ENCODE peak calls at places on chromosomes 2 and 18, in eight cellular contexts. One of them, this sample, is unnamed.
A peak's percentile ranks its signal among the peaks of the same experiment; 100 is the strongest.

GRCh38 chr2:221289389-221289788 is 282.7 kb downstream of the EPHA4 start:
- DNase-seq in CD4-positive, alpha-beta T cell: no peak
- DNase-seq in heart left ventricle: no peak
- DNase-seq in sigmoid colon: no peak
- DNase-seq in adrenal gland: no peak
- DNase-seq in effector memory CD4-positive, alpha-beta T cell: no peak
- DNase-seq in GM23248: peak; percentile 64
- DNase-seq in astrocyte: peak; percentile 57
- DNase-seq in this sample: no peak

GRCh38 chr18:70194227-70194890 is 11.1 kb downstream of the RTTN start:
- DNase-seq in adrenal gland: no peak
- DNase-seq in CD4-positive, alpha-beta T cell: no peak
- DNase-seq in sigmoid colon: no peak
- DNase-seq in heart left ventricle: no peak
- DNase-seq in GM23248: no peak
- DNase-seq in effector memory CD4-positive, alpha-beta T cell: no peak
- DNase-seq in astrocyte: no peak
- DNase-seq in this sample: no peak

GRCh38 chr18:40293311-40293710 is 1661.7 kb upstream of the PIK3C3 start:
- DNase-seq in heart left ventricle: no peak
- DNase-seq in effector memory CD4-positive, alpha-beta T cell: no peak
- DNase-seq in GM23248: peak; percentile 22
- DNase-seq in sigmoid colon: no peak
- DNase-seq in adrenal gland: no peak
- DNase-seq in astrocyte: no peak
- DNase-seq in CD4-positive, alpha-beta T cell: no peak
- DNase-seq in this sample: no peak

GRCh38 chr18:79530821-79531220 is 135.1 kb downstream of the NFATC1 start:
- DNase-seq in effector memory CD4-positive, alpha-beta T cell: no peak
- DNase-seq in astrocyte: no peak
- DNase-seq in GM23248: no peak
- DNase-seq in heart left ventricle: peak; percentile 15
- DNase-seq in sigmoid colon: peak; percentile 60
- DNase-seq in adrenal gland: no peak
- DNase-seq in CD4-positive, alpha-beta T cell: no peak
- DNase-seq in this sample: peak; percentile 23

GRCh38 chr2:234961784-234962183 is 10.0 kb downstream of the SH3BP4 start:
- DNase-seq in heart left ventricle: no peak
- DNase-seq in GM23248: no peak
- DNase-seq in CD4-positive, alpha-beta T cell: no peak
- DNase-seq in sigmoid colon: no peak
- DNase-seq in adrenal gland: no peak
- DNase-seq in astrocyte: no peak
- DNase-seq in effector memory CD4-positive, alpha-beta T cell: no peak
- DNase-seq in this sample: no peak

GRCh38 chr2:160367887-160368286 is 125.7 kb downstream of the RBMS1 start:
- DNase-seq in astrocyte: peak; percentile 99
- DNase-seq in sigmoid colon: no peak
- DNase-seq in CD4-positive, alpha-beta T cell: no peak
- DNase-seq in effector memory CD4-positive, alpha-beta T cell: no peak
- DNase-seq in adrenal gland: peak; percentile 39
- DNase-seq in heart left ventricle: no peak
- DNase-seq in GM23248: peak; percentile 92
- DNase-seq in this sample: no peak

GRCh38 chr2:112340868-112341267 is 65.5 kb downstream of the ZC3H6 start:
- DNase-seq in effector memory CD4-positive, alpha-beta T cell: no peak
- DNase-seq in GM23248: no peak
- DNase-seq in heart left ventricle: no peak
- DNase-seq in astrocyte: no peak
- DNase-seq in sigmoid colon: no peak
- DNase-seq in CD4-positive, alpha-beta T cell: no peak
- DNase-seq in adrenal gland: no peak
- DNase-seq in this sample: no peak

GRCh38 chr2:239227111-239227581 is 173.7 kb downstream of the HDAC4 start:
- DNase-seq in CD4-positive, alpha-beta T cell: no peak
- DNase-seq in astrocyte: no peak
- DNase-seq in sigmoid colon: peak; percentile 83
- DNase-seq in adrenal gland: no peak
- DNase-seq in effector memory CD4-positive, alpha-beta T cell: no peak
- DNase-seq in heart left ventricle: peak; percentile 61
- DNase-seq in GM23248: no peak
- DNase-seq in this sample: no peak

GRCh38 chr2:85173909-85174308 is 40.7 kb downstream of the TCF7L1 start:
- DNase-seq in CD4-positive, alpha-beta T cell: no peak
- DNase-seq in astrocyte: no peak
- DNase-seq in effector memory CD4-positive, alpha-beta T cell: no peak
- DNase-seq in GM23248: peak; percentile 42
- DNase-seq in adrenal gland: no peak
- DNase-seq in sigmoid colon: no peak
- DNase-seq in heart left ventricle: no peak
- DNase-seq in this sample: no peak

GRCh38 chr2:190540048-190540447 is 5.5 kb upstream of the NEMP2 start:
- DNase-seq in GM23248: peak; percentile 25
- DNase-seq in CD4-positive, alpha-beta T cell: no peak
- DNase-seq in effector memory CD4-positive, alpha-beta T cell: no peak
- DNase-seq in sigmoid colon: no peak
- DNase-seq in astrocyte: no peak
- DNase-seq in heart left ventricle: no peak
- DNase-seq in adrenal gland: no peak
- DNase-seq in this sample: no peak

GRCh38 chr2:240143801-240144648 is 3.6 kb upstream of the OTOS start:
- DNase-seq in heart left ventricle: peak; percentile 64
- DNase-seq in effector memory CD4-positive, alpha-beta T cell: peak; percentile 60
- DNase-seq in astrocyte: no peak
- DNase-seq in sigmoid colon: peak; percentile 82
- DNase-seq in CD4-positive, alpha-beta T cell: peak; percentile 75
- DNase-seq in GM23248: peak; percentile 66
- DNase-seq in adrenal gland: peak; percentile 49
- DNase-seq in this sample: peak; percentile 85

GRCh38 chr18:79519751-79520472 is 124.2 kb downstream of the NFATC1 start:
- DNase-seq in astrocyte: peak; percentile 20
- DNase-seq in GM23248: no peak
- DNase-seq in effector memory CD4-positive, alpha-beta T cell: no peak
- DNase-seq in adrenal gland: no peak
- DNase-seq in heart left ventricle: no peak
- DNase-seq in sigmoid colon: no peak
- DNase-seq in CD4-positive, alpha-beta T cell: no peak
- DNase-seq in this sample: no peak

GRCh38 chr18:23853448-23854210 is 160.9 kb upstream of the TTC39C start:
- DNase-seq in CD4-positive, alpha-beta T cell: no peak
- DNase-seq in astrocyte: no peak
- DNase-seq in sigmoid colon: no peak
- DNase-seq in effector memory CD4-positive, alpha-beta T cell: no peak
- DNase-seq in heart left ventricle: no peak
- DNase-seq in adrenal gland: no peak
- DNase-seq in GM23248: no peak
- DNase-seq in this sample: no peak

DNA sequence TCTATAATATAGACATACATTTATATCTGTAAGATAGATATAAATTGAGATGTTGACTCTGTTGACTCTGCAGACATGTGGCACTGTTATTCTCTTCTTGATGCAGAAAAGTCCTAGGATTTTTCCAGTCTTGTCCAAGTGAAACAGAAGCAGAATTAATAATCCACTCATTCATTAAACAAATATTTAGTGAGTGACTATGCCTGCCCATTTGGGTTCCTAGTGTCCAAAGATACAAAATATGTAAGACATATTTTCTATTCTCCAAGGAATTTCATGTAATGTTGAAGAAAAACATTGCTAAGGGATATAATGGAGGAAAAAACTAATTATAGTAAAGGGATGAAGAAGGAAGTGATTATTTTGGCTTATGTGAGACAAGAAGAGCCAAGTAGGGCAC is 20.1 kb upstream of the PLEKHH2 start:
- DNase-seq in astrocyte: no peak
- DNase-seq in heart left ventricle: no peak
- DNase-seq in CD4-positive, alpha-beta T cell: no peak
- DNase-seq in sigmoid colon: no peak
- DNase-seq in effector memory CD4-positive, alpha-beta T cell: no peak
- DNase-seq in adrenal gland: no peak
- DNase-seq in GM23248: no peak
- DNase-seq in this sample: no peak
- H3K27ac ChIP-seq in astrocyte: no peak overlapping the region
- H3K27ac ChIP-seq in heart left ventricle: no peak overlapping the region
- H3K27ac ChIP-seq in CD4-positive, alpha-beta T cell: no peak overlapping the region
- H3K27ac ChIP-seq in sigmoid colon: no peak overlapping the region
- H3K27ac ChIP-seq in effector memory CD4-positive, alpha-beta T cell: no peak overlapping the region
- H3K27ac ChIP-seq in adrenal gland: no peak overlapping the region
- H3K27ac ChIP-seq in GM23248: no peak overlapping the region
- H3K27ac ChIP-seq in this sample: no peak overlapping the region

GRCh38 chr2:169828141-169828811 is 1.0 kb downstream of the UBR3 start:
- DNase-seq in sigmoid colon: peak; percentile 71
- DNase-seq in effector memory CD4-positive, alpha-beta T cell: no peak
- DNase-seq in heart left ventricle: peak; percentile 68
- DNase-seq in astrocyte: peak; percentile 55
- DNase-seq in adrenal gland: peak; percentile 47
- DNase-seq in GM23248: peak; percentile 54
- DNase-seq in CD4-positive, alpha-beta T cell: peak; percentile 14
- DNase-seq in this sample: peak; percentile 51
- H3K27ac ChIP-seq in sigmoid colon: peak overlapping the region; percentile 88
- H3K27ac ChIP-seq in effector memory CD4-positive, alpha-beta T cell: peak overlapping the region; percentile 63
- H3K27ac ChIP-seq in heart left ventricle: peak overlapping the region; percentile 95
- H3K27ac ChIP-seq in astrocyte: peak overlapping the region; percentile 79
- H3K27ac ChIP-seq in adrenal gland: no peak overlapping the region
- H3K27ac ChIP-seq in GM23248: peak overlapping the region; percentile 78
- H3K27ac ChIP-seq in CD4-positive, alpha-beta T cell: peak overlapping the region; percentile 41
- H3K27ac ChIP-seq in this sample: peak overlapping the region; percentile 89

GRCh38 chr2:20049631-20050030 is 1.8 kb downstream of the LAPTM4A start:
- DNase-seq in astrocyte: peak; percentile 24
- DNase-seq in adrenal gland: no peak
- DNase-seq in GM23248: peak; percentile 65
- DNase-seq in heart left ventricle: no peak
- DNase-seq in sigmoid colon: no peak
- DNase-seq in effector memory CD4-positive, alpha-beta T cell: no peak
- DNase-seq in CD4-positive, alpha-beta T cell: no peak
- DNase-seq in this sample: no peak
- H3K27ac ChIP-seq in astrocyte: peak overlapping the region; percentile 100
- H3K27ac ChIP-seq in adrenal gland: peak overlapping the region; percentile 97
- H3K27ac ChIP-seq in GM23248: peak overlapping the region; percentile 100
- H3K27ac ChIP-seq in heart left ventricle: peak overlapping the region; percentile 99
- H3K27ac ChIP-seq in sigmoid colon: peak overlapping the region; percentile 99
- H3K27ac ChIP-seq in effector memory CD4-positive, alpha-beta T cell: no peak overlapping the region
- H3K27ac ChIP-seq in CD4-positive, alpha-beta T cell: no peak overlapping the region
- H3K27ac ChIP-seq in this sample: peak overlapping the region; percentile 98

GRCh38 chr2:207934720-207935119 is 90.6 kb downstream of the PLEKHM3 start:
- DNase-seq in GM23248: no peak
- DNase-seq in effector memory CD4-positive, alpha-beta T cell: no peak
- DNase-seq in adrenal gland: no peak
- DNase-seq in CD4-positive, alpha-beta T cell: no peak
- DNase-seq in astrocyte: no peak
- DNase-seq in sigmoid colon: no peak
- DNase-seq in heart left ventricle: no peak
- DNase-seq in this sample: no peak

GRCh38 chr2:207928079-207928478 is 97.2 kb downstream of the PLEKHM3 start:
- DNase-seq in adrenal gland: no peak
- DNase-seq in GM23248: peak; percentile 36
- DNase-seq in effector memory CD4-positive, alpha-beta T cell: no peak
- DNase-seq in astrocyte: no peak
- DNase-seq in sigmoid colon: no peak
- DNase-seq in heart left ventricle: no peak
- DNase-seq in CD4-positive, alpha-beta T cell: no peak
- DNase-seq in this sample: no peak

GRCh38 chr2:207933396-207934045 is 91.8 kb downstream of the PLEKHM3 start:
- DNase-seq in heart left ventricle: peak; percentile 36
- DNase-seq in adrenal gland: no peak
- DNase-seq in GM23248: no peak
- DNase-seq in astrocyte: no peak
- DNase-seq in sigmoid colon: no peak
- DNase-seq in effector memory CD4-positive, alpha-beta T cell: no peak
- DNase-seq in CD4-positive, alpha-beta T cell: no peak
- DNase-seq in this sample: peak; percentile 35

GRCh38 chr2:207929923-207930322 is 95.4 kb downstream of the PLEKHM3 start:
- DNase-seq in sigmoid colon: no peak
- DNase-seq in adrenal gland: no peak
- DNase-seq in GM23248: no peak
- DNase-seq in effector memory CD4-positive, alpha-beta T cell: no peak
- DNase-seq in heart left ventricle: no peak
- DNase-seq in CD4-positive, alpha-beta T cell: no peak
- DNase-seq in astrocyte: no peak
- DNase-seq in this sample: no peak

DNA sequence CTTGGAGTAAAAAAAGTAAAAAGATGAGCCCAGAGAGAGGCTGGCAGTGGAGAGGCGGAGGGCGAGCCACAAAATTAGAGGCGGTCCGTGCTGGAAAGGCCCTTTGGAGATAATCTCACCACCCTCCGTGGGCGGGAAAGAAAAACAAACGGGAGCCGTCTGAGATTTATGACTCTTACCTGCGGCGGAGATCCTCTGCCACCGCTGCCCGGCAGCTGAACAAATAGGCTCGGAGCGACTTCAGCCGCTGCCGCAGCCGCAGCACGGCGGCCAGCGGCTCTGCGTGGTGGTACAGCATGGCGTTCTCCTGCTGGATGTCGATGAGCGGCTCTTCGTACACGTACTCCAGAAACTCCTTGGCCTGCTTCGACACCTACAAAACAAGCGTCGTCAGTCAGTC is 94.6 kb downstream of the PLEKHM3 start:
- DNase-seq in astrocyte: peak; percentile 2
- DNase-seq in GM23248: no peak
- DNase-seq in CD4-positive, alpha-beta T cell: no peak
- DNase-seq in effector memory CD4-positive, alpha-beta T cell: no peak
- DNase-seq in heart left ventricle: no peak
- DNase-seq in sigmoid colon: peak; percentile 73
- DNase-seq in adrenal gland: peak; percentile 44
- DNase-seq in this sample: no peak
- H3K27ac ChIP-seq in astrocyte: no peak overlapping the region
- H3K27ac ChIP-seq in GM23248: no peak overlapping the region
- H3K27ac ChIP-seq in CD4-positive, alpha-beta T cell: no peak overlapping the region
- H3K27ac ChIP-seq in effector memory CD4-positive, alpha-beta T cell: no peak overlapping the region
- H3K27ac ChIP-seq in heart left ventricle: no peak overlapping the region
- H3K27ac ChIP-seq in sigmoid colon: peak overlapping the region; percentile 85
- H3K27ac ChIP-seq in adrenal gland: no peak overlapping the region
- H3K27ac ChIP-seq in this sample: no peak overlapping the region

DNA sequence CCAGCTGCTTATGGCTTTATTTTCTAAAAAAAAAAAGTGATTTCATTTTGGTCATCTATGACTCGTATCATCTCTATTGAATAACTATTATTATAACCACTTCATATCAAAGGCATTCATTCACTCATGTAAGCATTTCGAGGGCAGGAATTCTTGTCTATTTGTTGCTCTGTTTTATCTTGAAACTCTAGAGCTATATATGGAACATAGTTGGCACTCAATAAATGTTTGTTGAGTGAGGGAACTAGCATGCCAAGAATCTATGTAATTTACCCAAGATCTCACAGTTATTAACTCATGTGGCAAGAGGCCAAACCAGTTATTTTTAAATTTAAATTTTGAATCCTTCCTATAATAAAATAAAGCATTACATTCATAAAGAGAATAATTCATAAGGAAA is 470.1 kb downstream of the TMX3 start:
- DNase-seq in heart left ventricle: no peak
- DNase-seq in sigmoid colon: no peak
- DNase-seq in effector memory CD4-positive, alpha-beta T cell: no peak
- DNase-seq in astrocyte: peak; percentile 63
- DNase-seq in adrenal gland: no peak
- DNase-seq in CD4-positive, alpha-beta T cell: no peak
- DNase-seq in GM23248: peak; percentile 45
- DNase-seq in this sample: no peak
- H3K27ac ChIP-seq in heart left ventricle: no peak overlapping the region
- H3K27ac ChIP-seq in sigmoid colon: no peak overlapping the region
- H3K27ac ChIP-seq in effector memory CD4-positive, alpha-beta T cell: no peak overlapping the region
- H3K27ac ChIP-seq in astrocyte: no peak overlapping the region
- H3K27ac ChIP-seq in adrenal gland: no peak overlapping the region
- H3K27ac ChIP-seq in CD4-positive, alpha-beta T cell: no peak overlapping the region
- H3K27ac ChIP-seq in GM23248: no peak overlapping the region
- H3K27ac ChIP-seq in this sample: no peak overlapping the region

GRCh38 chr18:3448845-3449701 is 899 bp upstream of the TGIF1 start:
- DNase-seq in sigmoid colon: peak; percentile 95
- DNase-seq in astrocyte: peak; percentile 77
- DNase-seq in effector memory CD4-positive, alpha-beta T cell: peak; percentile 80
- DNase-seq in adrenal gland: peak; percentile 88
- DNase-seq in GM23248: peak; percentile 96
- DNase-seq in CD4-positive, alpha-beta T cell: peak; percentile 69
- DNase-seq in heart left ventricle: peak; percentile 89
- DNase-seq in this sample: peak; percentile 67
- H3K27ac ChIP-seq in sigmoid colon: peak overlapping the region; percentile 100
- H3K27ac ChIP-seq in astrocyte: peak overlapping the region; percentile 99
- H3K27ac ChIP-seq in effector memory CD4-positive, alpha-beta T cell: peak overlapping the region; percentile 99
- H3K27ac ChIP-seq in adrenal gland: peak overlapping the region; percentile 97
- H3K27ac ChIP-seq in GM23248: peak overlapping the region; percentile 100
- H3K27ac ChIP-seq in CD4-positive, alpha-beta T cell: peak overlapping the region; percentile 98
- H3K27ac ChIP-seq in heart left ventricle: peak overlapping the region; percentile 92
- H3K27ac ChIP-seq in this sample: peak overlapping the region; percentile 94